ENCODE peak calls at places on chromosomes 7 and 10, in four cellular contexts. J is WTC11, D is K562, H is HepG2. Z is an unnamed sample.
A peak's percentile ranks its signal among the peaks of the same experiment; 100 is the strongest.

GRCh38 chr10:30562787-30563186 is 66.8 kb downstream of the LYZL2 start:
- DNase-seq in J (no peak), D (no peak), H (no peak), Z (no peak)

GRCh38 chr7:48875300-48875916 is 48.9 kb upstream of the CDC14C start:
- DNase-seq in J (peak; percentile 61), D (peak; percentile 2), H (peak; percentile 15), Z (no peak)

GRCh38 chr7:138370956-138371355 is 89.1 kb upstream of the TRIM24 start:
- DNase-seq in J (no peak), D (no peak), H (no peak), Z (no peak)

GRCh38 chr7:26853788-26854393 is 10.5 kb downstream of the SKAP2 start:
- DNase-seq in J (no peak), D (peak; percentile 35), H (peak; percentile 14), Z (peak; percentile 67)

GRCh38 chr7:1236831-1237701 is 4.4 kb downstream of the UNCX start:
- DNase-seq in J (peak; percentile 23), D (no peak), H (no peak), Z (no peak)

GRCh38 chr7:45881759-45882464 is 6.4 kb upstream of the IGFBP1 start:
- DNase-seq in J (no peak), D (no peak), H (peak; percentile 98), Z (peak; percentile 70)

GRCh38 chr10:70477661-70478162 is 855 bp upstream of the PALD1 start:
- DNase-seq in J (no peak), D (peak; percentile 63), H (peak; percentile 13), Z (no peak)

GRCh38 chr10:11336703-11337102 is 274.7 kb downstream of the USP6NL start:
- DNase-seq in J (no peak), D (no peak), H (peak; percentile 28), Z (no peak)

GRCh38 chr7:132161976-132162375 is 414.3 kb downstream of the PLXNA4 start:
- DNase-seq in J (no peak), D (no peak), H (no peak), Z (no peak)

GRCh38 chr7:106848851-106849442 is 16.1 kb upstream of the PIK3CG start:
- DNase-seq in J (no peak), D (peak; percentile 76), H (no peak), Z (peak; percentile 21)

GRCh38 chr7:94374721-94375120 is 20.0 kb upstream of the COL1A2 start:
- DNase-seq in J (no peak), D (no peak), H (no peak), Z (no peak)

GRCh38 chr10:11522821-11523245 is 88.6 kb downstream of the USP6NL start:
- DNase-seq in J (no peak), D (no peak), H (peak; percentile 89), Z (no peak)

GRCh38 chr10:60798031-60798430 is 19.8 kb downstream of the CDK1 start:
- DNase-seq in J (no peak), D (no peak), H (no peak), Z (peak; percentile 32)

GRCh38 chr10:103605359-103606156 is 112.1 kb downstream of the NEURL1 start:
- DNase-seq in J (peak; percentile 77), D (peak; percentile 52), H (peak; percentile 33), Z (peak; percentile 55)

GRCh38 chr10:22183771-22184466 is 33.9 kb downstream of the EBLN1 start:
- DNase-seq in J (no peak), D (no peak), H (no peak), Z (no peak)
- TF ChIP-seq HMGXB4 in J (no peak), D (no peak), H (no peak), Z (no peak)

DNA sequence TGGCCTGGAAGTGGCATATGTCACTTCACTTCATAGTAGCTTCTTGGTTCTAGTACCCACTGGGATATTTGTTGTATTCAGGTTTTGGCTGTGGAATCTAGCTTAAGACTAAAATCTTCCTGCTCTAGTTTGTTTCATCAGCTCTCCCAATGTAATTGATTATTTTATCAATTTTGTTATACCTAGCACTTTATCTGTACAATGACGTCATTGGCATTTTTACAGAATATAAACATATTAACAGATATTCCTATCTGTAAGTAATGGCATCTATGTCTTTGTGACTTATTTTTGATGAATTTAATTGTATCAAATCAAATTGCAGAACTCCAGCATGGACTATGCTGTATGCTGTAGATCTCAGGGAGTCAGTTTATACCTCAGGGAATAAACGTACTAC is 19.7 kb downstream of the KIAA1217 start:
- DNase-seq in J (no peak), D (no peak), H (no peak), Z (no peak)
- TF ChIP-seq HMGXB4 in J (no peak), D (no peak), H (no peak), Z (no peak)

DNA sequence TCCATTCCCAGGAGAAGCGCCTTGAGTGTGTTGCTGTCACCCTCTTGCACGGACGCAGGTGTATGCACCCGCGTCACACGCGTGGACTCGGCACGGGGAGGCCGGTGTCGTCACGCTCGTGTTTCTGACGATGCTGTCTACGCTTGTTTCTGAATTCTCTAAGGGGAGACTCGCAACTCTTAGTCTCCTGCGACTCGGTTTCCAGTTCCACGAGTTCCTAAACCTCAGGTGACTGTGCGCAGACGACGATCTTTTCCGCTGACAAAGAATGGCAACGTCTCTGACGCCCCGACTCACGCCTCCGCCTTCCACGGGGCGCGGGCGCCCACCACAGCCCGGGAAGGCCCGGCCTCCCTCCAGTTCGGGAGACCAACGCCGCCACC is 579 bp downstream of the IDI1 start:
- DNase-seq in J (no peak), D (no peak), H (peak; percentile 9), Z (peak; percentile 33)
- TF ChIP-seq HMGXB4 in J (no peak), D (no peak), H (no peak), Z (peak; percentile 24)

GRCh38 chr10:88981435-88981834 is 9.2 kb upstream of the FAS start:
- DNase-seq in J (no peak), D (no peak), H (no peak), Z (no peak)

GRCh38 chr10:88984525-88984924 is 6.1 kb upstream of the FAS start:
- DNase-seq in J (no peak), D (no peak), H (no peak), Z (no peak)

GRCh38 chr10:88983939-88984338 is 6.7 kb upstream of the FAS start:
- DNase-seq in J (no peak), D (no peak), H (no peak), Z (no peak)

GRCh38 chr10:88982360-88982759 is 8.2 kb upstream of the FAS start:
- DNase-seq in J (no peak), D (no peak), H (no peak), Z (no peak)

GRCh38 chr10:88983206-88983605 is 7.4 kb upstream of the FAS start:
- DNase-seq in J (no peak), D (no peak), H (no peak), Z (no peak)
- TF ChIP-seq HMGXB4 in J (no peak), D (no peak), H (no peak), Z (no peak)

DNA sequence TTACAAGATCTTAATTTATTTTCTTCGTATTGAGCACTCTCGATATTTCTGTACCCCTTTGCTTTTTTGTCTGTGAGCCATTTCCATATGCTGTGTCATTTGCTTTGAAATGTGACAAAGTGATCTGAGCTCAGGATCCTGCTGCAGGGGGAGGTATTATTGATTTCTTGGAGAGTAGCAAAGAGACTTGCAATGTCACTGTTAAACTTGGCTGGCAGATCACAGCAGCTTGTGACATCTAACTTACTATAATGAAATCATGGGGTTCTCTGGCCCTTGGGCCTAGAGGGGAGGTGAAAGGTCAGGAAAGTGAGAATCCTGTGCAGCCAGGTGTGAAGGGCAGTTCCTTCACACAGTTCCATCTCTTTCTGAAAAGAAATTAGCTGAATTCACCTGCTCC is 923.4 kb downstream of the REEP3 start:
- DNase-seq in J (no peak), D (no peak), H (no peak), Z (no peak)
- TF ChIP-seq HMGXB4 in J (no peak), D (no peak), H (no peak), Z (no peak)

GRCh38 chr10:8430321-8430720 is 375.8 kb downstream of the GATA3 start:
- DNase-seq in J (no peak), D (no peak), H (no peak), Z (no peak)
- TF ChIP-seq HMGXB4 in J (no peak), D (no peak), H (no peak), Z (no peak)

GRCh38 chr10:119449210-119449584 is 93.3 kb downstream of the RGS10 start:
- DNase-seq in J (no peak), D (no peak), H (no peak), Z (no peak)
- TF ChIP-seq HMGXB4 in J (no peak), D (no peak), H (no peak), Z (no peak)

DNA sequence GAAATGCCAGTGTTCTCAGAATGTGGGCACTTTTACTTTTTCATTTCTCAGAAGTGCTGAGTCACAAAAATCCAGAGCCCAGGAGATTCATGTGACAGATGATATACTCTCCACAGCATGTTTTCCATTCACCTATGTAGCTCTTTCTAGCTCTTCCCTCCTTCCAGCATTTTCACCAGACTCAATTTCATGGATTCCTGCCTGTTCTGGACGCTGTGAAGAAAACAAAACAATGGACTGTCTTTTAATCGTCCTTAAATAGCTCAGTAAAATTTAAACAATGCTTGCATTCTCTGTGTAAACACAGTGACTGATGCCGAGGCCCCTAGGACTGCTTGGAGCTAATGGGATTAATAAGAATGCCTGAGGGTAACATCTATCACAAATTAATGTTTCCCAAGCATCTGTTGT is 25.5 kb downstream of the ZNF713 start:
- DNase-seq in J (no peak), D (no peak), H (no peak), Z (no peak)
- TF ChIP-seq HMGXB4 in J (no peak), D (no peak), H (no peak), Z (no peak)

Z was measured in A549.